ENCODE peak calls at places on chromosomes 11 and 22, in nine cellular contexts. R, F, A, L, I, C, J, S and H are unnamed samples.

GRCh38 chr22:49522582-49523373 is 304.9 kb downstream of the BRD1 start:
- DNase-seq in R (no peak), F (no peak), A (no peak), L (no peak), I (no peak), C (no peak), J (no peak), S (no peak), H (no peak)

GRCh38 chr11:21464601-21465193 is 728.2 kb upstream of the ANO5 start:
- DNase-seq in R (no peak), F (no peak), A (no peak), L (no peak), I (no peak), C (no peak), J (peak), S (no peak), H (no peak)

GRCh38 chr11:69013009-69013951 is at the start of gene MRGPRF:
- DNase-seq in R (peak), F (peak), A (peak), L (peak), I (no peak), C (peak), J (no peak), S (peak), H (no peak)

GRCh38 chr22:40310081-40310770 is 36.1 kb upstream of the ADSL start:
- DNase-seq in R (peak), F (peak), A (no peak), L (no peak), I (no peak), C (peak), J (no peak), S (peak), H (no peak)

GRCh38 chr22:40714514-40714966 is 35.3 kb downstream of the MCHR1 start:
- DNase-seq in R (peak), F (peak), A (peak), L (no peak), I (no peak), C (peak), J (peak), S (peak), H (no peak)

GRCh38 chr11:1074244-1075221 is at the start of gene MUC2:
- DNase-seq in R (no peak), F (no peak), A (no peak), L (peak), I (no peak), C (no peak), J (no peak), S (no peak), H (peak)

GRCh38 chr22:24370426-24370825 is 57.0 kb upstream of the ADORA2A start:
- DNase-seq in R (no peak), F (peak), A (no peak), L (no peak), I (no peak), C (no peak), J (no peak), S (no peak), H (no peak)

GRCh38 chr11:35040221-35040942 is 98.6 kb upstream of the CD44 start:
- DNase-seq in R (no peak), F (peak), A (peak), L (no peak), I (no peak), C (peak), J (peak), S (no peak), H (no peak)

GRCh38 chr11:68261006-68261405 is 10.8 kb downstream of the C11orf24 start:
- DNase-seq in R (no peak), F (no peak), A (no peak), L (no peak), I (no peak), C (no peak), J (no peak), S (no peak), H (no peak)

GRCh38 chr11:74754507-74755255 is 6.0 kb downstream of the RNF169 start:
- DNase-seq in R (peak), F (peak), A (no peak), L (no peak), I (no peak), C (peak), J (peak), S (peak), H (no peak)

GRCh38 chr11:33500331-33500730 is 200.3 kb downstream of the C11orf91 start:
- DNase-seq in R (no peak), F (peak), A (no peak), L (no peak), I (no peak), C (no peak), J (no peak), S (no peak), H (no peak)

GRCh38 chr11:60169264-60169915 is 13.5 kb downstream of the MS4A6A start:
- DNase-seq in R (no peak), F (peak), A (peak), L (no peak), I (no peak), C (peak), J (peak), S (no peak), H (peak)

GRCh38 chr11:99015634-99016454 is 4.9 kb upstream of the CNTN5 start:
- DNase-seq in R (peak), F (peak), A (no peak), L (no peak), I (no peak), C (peak), J (peak), S (peak), H (no peak)

GRCh38 chr11:107651672-107652071 is 60.2 kb downstream of the SLN start:
- DNase-seq in R (no peak), F (peak), A (no peak), L (no peak), I (no peak), C (peak), J (no peak), S (no peak), H (no peak)

GRCh38 chr11:79493555-79494171 is 52.8 kb upstream of the TENM4 start:
- DNase-seq in R (peak), F (peak), A (peak), L (peak), I (peak), C (peak), J (peak), S (peak), H (peak)

GRCh38 chr11:125129316-125129990 is 18.0 kb upstream of the TMEM218 start:
- DNase-seq in R (no peak), F (no peak), A (no peak), L (no peak), I (no peak), C (no peak), J (no peak), S (no peak), H (no peak)

GRCh38 chr11:30786392-30787120 is 200.4 kb upstream of the MPPED2 start:
- DNase-seq in R (no peak), F (no peak), A (no peak), L (no peak), I (no peak), C (no peak), J (no peak), S (no peak), H (no peak)

GRCh38 chr22:40044870-40045834 is 50.4 kb downstream of the FAM83F start:
- DNase-seq in R (no peak), F (peak), A (peak), L (peak), I (no peak), C (peak), J (peak), S (peak), H (no peak)

GRCh38 chr22:25053153-25053805 is 100.8 kb downstream of the KIAA1671 start:
- DNase-seq in R (no peak), F (peak), A (no peak), L (no peak), I (no peak), C (peak), J (peak), S (peak), H (no peak)

GRCh38 chr11:64544616-64545296 is 46.3 kb upstream of the SLC22A12 start:
- DNase-seq in R (no peak), F (no peak), A (no peak), L (no peak), I (no peak), C (no peak), J (no peak), S (no peak), H (no peak)

GRCh38 chr22:47018010-47018910 is 255.8 kb downstream of the TBC1D22A start:
- DNase-seq in R (no peak), F (no peak), A (no peak), L (peak), I (no peak), C (no peak), J (no peak), S (no peak), H (no peak)
- TF ChIP-seq CTCF in R (no peak), F (no peak), A (no peak), L (no peak), I (no peak), C (no peak), J (no peak), S (no peak), H (no peak)

DNA sequence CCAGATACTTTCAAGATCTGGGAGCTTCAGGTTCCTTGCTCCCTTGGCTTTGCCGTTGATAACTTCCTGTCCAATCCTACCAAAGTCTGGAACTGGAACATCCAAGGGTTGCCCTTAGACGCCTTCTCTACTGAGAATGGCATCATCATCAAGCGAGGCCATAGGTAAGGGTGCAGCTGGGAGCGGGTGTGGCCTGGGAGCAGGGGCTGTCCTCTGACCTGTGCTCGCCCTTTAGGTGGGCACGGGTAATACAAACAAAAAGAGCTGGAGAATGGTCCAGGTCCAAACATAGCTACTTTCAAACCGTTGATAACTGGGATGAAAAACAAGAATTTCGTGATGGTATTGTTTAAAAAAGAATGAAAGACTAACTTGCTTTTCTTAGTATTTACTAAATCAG is 25.0 kb downstream of the CASP12 start:
- DNase-seq in R (no peak), F (no peak), A (no peak), L (no peak), I (no peak), C (no peak), J (no peak), S (no peak), H (no peak)
- TF ChIP-seq CTCF in R (peak), F (peak), A (no peak), L (no peak), I (no peak), C (peak), J (peak), S (no peak), H (peak)

DNA sequence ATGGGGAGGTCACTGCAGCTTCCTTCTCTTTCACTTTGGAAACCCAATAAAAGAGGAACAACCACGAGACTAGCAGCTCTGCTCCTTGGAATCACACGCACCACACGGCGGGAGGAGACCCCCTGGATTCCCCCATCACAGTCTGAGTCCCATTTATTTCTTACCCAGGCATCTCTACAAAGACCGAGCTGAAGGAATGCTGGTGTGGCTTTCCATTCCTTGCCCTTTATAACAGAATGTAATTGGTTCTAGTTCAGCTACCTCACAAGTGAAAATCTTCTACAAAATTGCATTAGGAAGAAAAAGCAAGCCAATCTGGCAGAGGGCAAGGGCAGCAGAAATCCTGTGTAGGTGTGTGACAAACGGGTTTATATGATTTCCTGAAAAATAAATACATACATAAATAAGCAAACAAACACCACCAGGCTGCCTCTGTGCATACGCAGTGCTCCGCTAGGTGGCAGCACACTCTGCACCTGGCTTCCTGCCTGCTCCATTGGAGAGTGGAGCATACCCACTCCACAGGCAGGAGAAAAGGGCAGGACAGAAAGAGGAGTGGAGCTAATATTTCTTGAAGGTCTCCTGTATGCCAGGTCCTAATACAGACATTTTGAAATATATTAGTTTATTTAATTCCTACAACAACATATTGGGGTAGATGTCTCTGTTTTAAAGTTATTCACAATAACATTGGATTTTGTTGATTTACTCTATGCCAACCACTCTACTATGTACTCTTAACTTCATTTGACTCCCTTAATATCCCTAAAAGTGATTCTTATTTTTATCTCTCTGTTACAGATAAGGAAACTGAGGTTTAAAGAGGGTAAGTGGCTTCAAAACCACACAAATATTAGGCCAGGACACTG is 673.1 kb downstream of the KCNA4 start:
- DNase-seq in R (no peak), F (peak), A (peak), L (peak), I (peak), C (peak), J (peak), S (peak), H (peak)
- TF ChIP-seq CTCF in R (peak), F (peak), A (peak), L (peak), I (peak), C (peak), J (peak), S (peak), H (peak)

GRCh38 chr11:116072776-116073175 is 568.6 kb upstream of the CADM1 start:
- DNase-seq in R (no peak), F (no peak), A (peak), L (no peak), I (no peak), C (no peak), J (no peak), S (peak), H (no peak)
- TF ChIP-seq CTCF in R (peak), F (no peak), A (no peak), L (no peak), I (no peak), C (no peak), J (no peak), S (no peak), H (no peak)

DNA sequence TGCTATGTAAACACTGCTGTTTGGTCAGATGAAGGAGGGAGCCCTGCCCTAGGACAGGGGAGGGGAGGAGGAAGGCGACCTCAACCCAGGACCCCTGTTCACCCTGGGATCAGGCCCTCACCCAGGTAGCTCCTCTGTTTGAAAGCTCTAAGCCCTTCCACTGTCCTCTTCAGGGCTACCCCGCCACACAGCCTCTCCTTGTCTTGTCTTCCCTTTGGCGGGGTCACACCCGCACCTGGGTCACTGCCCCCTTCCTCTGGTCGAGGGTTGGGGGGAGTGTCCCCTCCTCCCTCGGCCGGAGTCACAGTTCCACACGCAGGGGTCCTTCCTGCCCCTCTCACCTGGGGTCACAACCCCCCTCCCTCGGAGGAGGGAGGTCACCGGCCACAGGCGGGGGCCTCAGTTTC is 463 bp upstream of the PTPMT1 start:
- DNase-seq in R (no peak), F (no peak), A (no peak), L (no peak), I (no peak), C (no peak), J (no peak), S (no peak), H (no peak)
- TF ChIP-seq CTCF in R (no peak), F (no peak), A (no peak), L (no peak), I (no peak), C (no peak), J (no peak), S (no peak), H (no peak)

DNA sequence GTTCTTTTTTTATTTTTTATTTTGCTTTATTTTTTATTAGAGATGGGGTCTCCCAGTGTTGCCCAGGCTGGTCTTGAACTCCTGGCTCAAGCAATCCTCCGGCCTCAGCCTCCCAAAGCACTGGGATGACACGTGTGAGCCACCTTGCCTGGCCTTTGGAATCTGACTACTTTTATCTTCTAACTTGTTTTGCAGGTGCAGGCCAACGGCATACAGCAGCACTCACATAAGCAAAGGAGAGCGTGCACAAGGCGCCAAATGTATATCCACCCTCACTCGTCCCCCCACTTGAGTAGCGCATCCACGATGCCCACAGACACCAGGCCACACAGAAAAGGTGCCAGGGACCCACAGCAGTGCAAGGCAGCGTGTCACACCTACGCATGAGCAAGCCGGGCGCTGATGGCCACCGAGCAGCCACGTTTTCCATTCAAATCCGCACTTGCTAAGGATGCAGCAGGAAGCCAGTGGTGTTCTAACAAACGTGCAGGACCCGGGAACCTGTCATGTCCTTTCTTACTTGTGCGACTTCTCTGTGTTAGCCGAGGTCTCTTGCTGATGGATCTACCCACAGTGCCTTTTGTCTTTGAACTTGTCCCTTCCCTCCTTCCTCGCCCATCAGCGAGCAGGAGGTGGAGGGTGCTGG is 5.9 kb downstream of the ASCL2 start:
- DNase-seq in R (no peak), F (no peak), A (no peak), L (no peak), I (no peak), C (no peak), J (no peak), S (no peak), H (no peak)
- TF ChIP-seq CTCF in R (no peak), F (no peak), A (no peak), L (no peak), I (no peak), C (no peak), J (no peak), S (no peak), H (no peak)

GRCh38 chr11:2645779-2646118 is 54.0 kb downstream of the KCNQ1OT1 start:
- DNase-seq in R (no peak), F (no peak), A (no peak), L (no peak), I (no peak), C (no peak), J (no peak), S (no peak), H (no peak)
- TF ChIP-seq CTCF in R (no peak), F (no peak), A (no peak), L (no peak), I (no peak), C (no peak), J (no peak), S (no peak), H (no peak)

DNA sequence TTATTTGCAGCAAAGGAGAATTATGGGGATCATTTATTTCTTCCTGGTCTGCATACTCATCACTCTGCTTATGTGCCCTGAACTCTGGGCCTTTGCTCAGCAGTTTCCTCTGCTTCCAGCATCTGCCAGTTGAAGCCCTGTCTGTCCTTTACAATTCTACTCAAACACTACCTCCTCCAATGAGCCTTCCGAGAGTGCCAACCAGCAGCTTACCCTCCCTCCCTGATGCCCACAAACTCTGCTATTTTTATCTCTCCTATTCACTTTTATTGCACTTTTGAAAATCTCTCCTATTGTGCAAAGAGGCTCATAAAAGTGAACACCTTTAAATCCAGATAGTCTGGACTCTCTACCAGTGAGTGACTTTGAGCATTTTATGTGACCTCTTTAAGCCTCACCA is 3.6 kb upstream of the ME3 start:
- DNase-seq in R (no peak), F (no peak), A (no peak), L (no peak), I (no peak), C (no peak), J (no peak), S (no peak), H (no peak)
- TF ChIP-seq CTCF in R (no peak), F (no peak), A (no peak), L (no peak), I (no peak), C (no peak), J (no peak), S (no peak), H (no peak)

DNA sequence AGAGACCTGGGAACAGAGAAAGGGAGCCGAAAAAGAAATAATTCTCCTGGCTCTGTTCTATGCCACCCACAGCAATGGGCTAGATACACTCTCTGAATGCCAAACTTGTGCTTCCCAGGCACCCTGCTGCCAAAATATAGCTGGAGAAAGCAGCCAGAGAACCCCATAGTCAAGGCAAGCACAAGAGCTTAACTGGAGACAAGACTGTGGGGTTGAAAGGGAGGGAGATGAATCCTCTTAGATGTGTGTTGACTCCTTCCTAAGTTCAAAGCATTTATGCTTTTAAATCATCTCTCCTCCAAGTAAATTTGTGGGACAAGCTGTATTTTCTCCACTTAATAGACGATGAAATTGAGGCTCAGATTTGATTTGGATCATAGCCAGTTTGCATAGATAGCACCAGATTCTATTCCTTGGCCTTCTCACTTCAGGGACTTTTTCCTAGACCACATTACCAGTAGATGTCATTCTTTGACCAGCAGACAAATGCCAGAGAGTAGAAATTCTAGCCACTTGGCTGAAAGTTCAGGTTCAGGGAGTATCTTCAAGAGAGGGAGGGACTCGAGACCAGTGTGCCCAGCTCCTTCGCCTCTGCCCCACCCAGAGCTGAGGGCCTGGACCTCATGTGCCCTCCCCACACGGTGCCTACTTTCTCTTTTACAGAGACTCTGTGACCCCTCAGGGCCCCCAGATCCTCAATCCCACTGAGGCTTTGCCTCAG is 16.6 kb upstream of the ETS1 start:
- DNase-seq in R (no peak), F (no peak), A (no peak), L (no peak), I (no peak), C (no peak), J (no peak), S (no peak), H (no peak)
- TF ChIP-seq CTCF in R (no peak), F (no peak), A (no peak), L (no peak), I (no peak), C (no peak), J (no peak), S (no peak), H (no peak)

DNA sequence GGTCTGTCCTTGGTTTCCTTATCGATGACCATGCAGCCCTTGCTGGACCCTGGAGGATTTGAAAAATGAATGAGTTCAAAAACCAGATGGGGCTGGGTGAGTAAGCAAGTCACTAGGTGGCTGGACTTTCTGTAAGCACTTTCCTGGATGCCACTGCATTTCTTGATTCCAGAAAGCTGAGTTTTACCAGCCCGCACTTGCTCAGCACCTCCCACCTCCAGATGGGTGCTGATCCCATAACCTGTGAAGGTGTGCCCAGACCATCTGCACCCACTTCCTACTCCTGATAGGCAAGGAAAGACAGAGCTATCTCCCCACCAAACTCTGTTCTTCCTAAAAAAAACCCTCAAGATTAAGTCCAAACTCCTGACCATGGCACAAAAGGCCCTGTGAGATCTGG is 21.1 kb downstream of the ASCC2 start:
- DNase-seq in R (no peak), F (no peak), A (no peak), L (no peak), I (peak), C (no peak), J (peak), S (no peak), H (no peak)
- TF ChIP-seq CTCF in R (no peak), F (no peak), A (no peak), L (no peak), I (no peak), C (no peak), J (no peak), S (no peak), H (no peak)